ENCODE peak calls at places on chromosome 13, in six cellular contexts. One of them, this sample, is unnamed.

GRCh38 chr13:110528371-110528770 is 33.2 kb downstream of the RAB20 start:
- DNase-seq in endothelial cell of umbilical vein: no peak
- DNase-seq in HepG2: no peak
- DNase-seq in K562: no peak
- DNase-seq in NB4: peak
- DNase-seq in A549: no peak
- DNase-seq in this sample: no peak

GRCh38 chr13:32278456-32278855 is 36.7 kb downstream of the ZAR1L start:
- DNase-seq in endothelial cell of umbilical vein: no peak
- DNase-seq in A549: no peak
- DNase-seq in HepG2: no peak
- DNase-seq in NB4: no peak
- DNase-seq in K562: no peak
- DNase-seq in this sample: no peak

GRCh38 chr13:25827986-25828385 is 223.8 kb downstream of the SHISA2 start:
- DNase-seq in NB4: no peak
- DNase-seq in A549: no peak
- DNase-seq in endothelial cell of umbilical vein: no peak
- DNase-seq in K562: no peak
- DNase-seq in HepG2: no peak
- DNase-seq in this sample: no peak

GRCh38 chr13:21055511-21056045 is 5.8 kb downstream of the LATS2 start:
- DNase-seq in A549: no peak
- DNase-seq in HepG2: no peak
- DNase-seq in NB4: no peak
- DNase-seq in endothelial cell of umbilical vein: no peak
- DNase-seq in K562: no peak
- DNase-seq in this sample: no peak

GRCh38 chr13:20822406-20822805 is 48.6 kb upstream of the EEF1AKMT1 start:
- DNase-seq in K562: no peak
- DNase-seq in A549: no peak
- DNase-seq in NB4: no peak
- DNase-seq in endothelial cell of umbilical vein: no peak
- DNase-seq in HepG2: no peak
- DNase-seq in this sample: no peak

GRCh38 chr13:25920931-25921330 is 130.9 kb downstream of the SHISA2 start:
- DNase-seq in NB4: peak
- DNase-seq in endothelial cell of umbilical vein: no peak
- DNase-seq in HepG2: no peak
- DNase-seq in K562: no peak
- DNase-seq in A549: no peak
- DNase-seq in this sample: no peak

GRCh38 chr13:112956516-112957294 is 12.3 kb upstream of the MCF2L start:
- DNase-seq in NB4: no peak
- DNase-seq in endothelial cell of umbilical vein: no peak
- DNase-seq in HepG2: peak
- DNase-seq in K562: no peak
- DNase-seq in A549: no peak
- DNase-seq in this sample: no peak

GRCh38 chr13:98233127-98233526 is 56.1 kb upstream of the RNF113B start:
- DNase-seq in K562: no peak
- DNase-seq in A549: no peak
- DNase-seq in NB4: no peak
- DNase-seq in endothelial cell of umbilical vein: no peak
- DNase-seq in HepG2: no peak
- DNase-seq in this sample: no peak

GRCh38 chr13:76868451-76868850 is 17.8 kb downstream of the KCTD12 start:
- DNase-seq in HepG2: no peak
- DNase-seq in endothelial cell of umbilical vein: peak
- DNase-seq in A549: no peak
- DNase-seq in NB4: no peak
- DNase-seq in K562: no peak
- DNase-seq in this sample: no peak

GRCh38 chr13:32135655-32136054 is 104.1 kb downstream of the FRY start:
- DNase-seq in HepG2: no peak
- DNase-seq in NB4: no peak
- DNase-seq in A549: no peak
- DNase-seq in K562: no peak
- DNase-seq in endothelial cell of umbilical vein: no peak
- DNase-seq in this sample: no peak

GRCh38 chr13:93180376-93180966 is 46.1 kb upstream of the GPC6 start:
- DNase-seq in HepG2: no peak
- DNase-seq in NB4: no peak
- DNase-seq in A549: no peak
- DNase-seq in endothelial cell of umbilical vein: no peak
- DNase-seq in K562: no peak
- DNase-seq in this sample: no peak

GRCh38 chr13:27375686-27376326 is 48.6 kb upstream of the GTF3A start:
- DNase-seq in HepG2: peak
- DNase-seq in endothelial cell of umbilical vein: peak
- DNase-seq in NB4: peak
- DNase-seq in K562: peak
- DNase-seq in A549: peak
- DNase-seq in this sample: no peak

GRCh38 chr13:90201676-90202425 is 1145.6 kb upstream of the MIR17HG start:
- DNase-seq in A549: no peak
- DNase-seq in HepG2: no peak
- DNase-seq in NB4: no peak
- DNase-seq in K562: no peak
- DNase-seq in endothelial cell of umbilical vein: no peak
- DNase-seq in this sample: no peak

GRCh38 chr13:67390462-67391093 is 160.4 kb upstream of the PCDH9 start:
- DNase-seq in endothelial cell of umbilical vein: no peak
- DNase-seq in HepG2: no peak
- DNase-seq in NB4: no peak
- DNase-seq in K562: no peak
- DNase-seq in A549: peak
- DNase-seq in this sample: no peak

GRCh38 chr13:41017153-41017552 is 2.0 kb downstream of the ELF1 start:
- DNase-seq in NB4: peak
- DNase-seq in K562: peak
- DNase-seq in HepG2: no peak
- DNase-seq in A549: peak
- DNase-seq in endothelial cell of umbilical vein: peak
- DNase-seq in this sample: no peak

GRCh38 chr13:67147257-67148218 is 82.6 kb downstream of the PCDH9 start:
- DNase-seq in HepG2: no peak
- DNase-seq in NB4: no peak
- DNase-seq in K562: peak
- DNase-seq in A549: peak
- DNase-seq in endothelial cell of umbilical vein: peak
- DNase-seq in this sample: no peak

GRCh38 chr13:29923554-29924481 is 73.4 kb upstream of the UBL3 start:
- DNase-seq in A549: peak
- DNase-seq in NB4: peak
- DNase-seq in HepG2: peak
- DNase-seq in endothelial cell of umbilical vein: peak
- DNase-seq in K562: peak
- DNase-seq in this sample: no peak

GRCh38 chr13:40389081-40389641 is 277.3 kb downstream of the FOXO1 start:
- DNase-seq in A549: no peak
- DNase-seq in K562: no peak
- DNase-seq in endothelial cell of umbilical vein: no peak
- DNase-seq in NB4: peak
- DNase-seq in HepG2: no peak
- DNase-seq in this sample: peak

GRCh38 chr13:32851083-32852064 is 164.8 kb upstream of the KL start:
- DNase-seq in A549: no peak
- DNase-seq in K562: no peak
- DNase-seq in NB4: no peak
- DNase-seq in endothelial cell of umbilical vein: no peak
- DNase-seq in HepG2: peak
- DNase-seq in this sample: no peak

GRCh38 chr13:51806571-51806970 is 2.6 kb upstream of the DHRS12 start:
- DNase-seq in HepG2: no peak
- DNase-seq in endothelial cell of umbilical vein: peak
- DNase-seq in A549: peak
- DNase-seq in K562: peak
- DNase-seq in NB4: peak
- DNase-seq in this sample: no peak

GRCh38 chr13:59464926-59465325 is 698.8 kb downstream of the DIAPH3 start:
- DNase-seq in K562: no peak
- DNase-seq in NB4: no peak
- DNase-seq in HepG2: no peak
- DNase-seq in endothelial cell of umbilical vein: no peak
- DNase-seq in A549: no peak
- DNase-seq in this sample: no peak

GRCh38 chr13:38045278-38046048 is 175.9 kb upstream of the TRPC4 start:
- DNase-seq in K562: peak
- DNase-seq in endothelial cell of umbilical vein: peak
- DNase-seq in NB4: peak
- DNase-seq in HepG2: peak
- DNase-seq in A549: peak
- DNase-seq in this sample: no peak

GRCh38 chr13:113862191-113862765 is 1.6 kb downstream of the GAS6 start:
- DNase-seq in K562: no peak
- DNase-seq in A549: no peak
- DNase-seq in endothelial cell of umbilical vein: no peak
- DNase-seq in HepG2: no peak
- DNase-seq in NB4: no peak
- DNase-seq in this sample: no peak

GRCh38 chr13:110759710-110760109 is 46.2 kb downstream of the ING1 start:
- DNase-seq in endothelial cell of umbilical vein: no peak
- DNase-seq in A549: no peak
- DNase-seq in NB4: peak
- DNase-seq in K562: no peak
- DNase-seq in HepG2: no peak
- DNase-seq in this sample: no peak

GRCh38 chr13:46721054-46721453 is 75.9 kb downstream of the ESD start:
- DNase-seq in HepG2: peak
- DNase-seq in NB4: peak
- DNase-seq in K562: peak
- DNase-seq in A549: peak
- DNase-seq in endothelial cell of umbilical vein: peak
- DNase-seq in this sample: no peak

GRCh38 chr13:105202384-105202783 is 1333.1 kb downstream of the EFNB2 start:
- DNase-seq in A549: peak
- DNase-seq in NB4: peak
- DNase-seq in endothelial cell of umbilical vein: peak
- DNase-seq in K562: no peak
- DNase-seq in HepG2: no peak
- DNase-seq in this sample: no peak

GRCh38 chr13:113182046-113182445 is 23.6 kb downstream of the PROZ start:
- DNase-seq in NB4: no peak
- DNase-seq in K562: no peak
- DNase-seq in endothelial cell of umbilical vein: no peak
- DNase-seq in A549: no peak
- DNase-seq in HepG2: no peak
- DNase-seq in this sample: no peak

GRCh38 chr13:48132961-48133360 is 38.1 kb upstream of the MED4 start:
- DNase-seq in HepG2: no peak
- DNase-seq in A549: no peak
- DNase-seq in K562: no peak
- DNase-seq in NB4: no peak
- DNase-seq in endothelial cell of umbilical vein: no peak
- DNase-seq in this sample: no peak

GRCh38 chr13:39779337-39780270 is 124.1 kb downstream of the COG6 start:
- DNase-seq in A549: no peak
- DNase-seq in endothelial cell of umbilical vein: peak
- DNase-seq in NB4: no peak
- DNase-seq in HepG2: no peak
- DNase-seq in K562: no peak
- DNase-seq in this sample: no peak

GRCh38 chr13:48492123-48493075 is 40.5 kb downstream of the RCBTB2 start:
- DNase-seq in NB4: peak
- DNase-seq in endothelial cell of umbilical vein: peak
- DNase-seq in A549: no peak
- DNase-seq in K562: peak
- DNase-seq in HepG2: no peak
- DNase-seq in this sample: peak

GRCh38 chr13:41179593-41180250 is 14.6 kb downstream of the KBTBD7 start:
- DNase-seq in A549: no peak
- DNase-seq in HepG2: no peak
- DNase-seq in K562: peak
- DNase-seq in NB4: no peak
- DNase-seq in endothelial cell of umbilical vein: no peak
- DNase-seq in this sample: no peak

GRCh38 chr13:74570046-74570445 is 435.8 kb upstream of the KLF12 start:
- DNase-seq in NB4: no peak
- DNase-seq in HepG2: no peak
- DNase-seq in endothelial cell of umbilical vein: no peak
- DNase-seq in A549: no peak
- DNase-seq in K562: no peak
- DNase-seq in this sample: no peak
- TF ChIP-seq MYC in NB4: no peak
- TF ChIP-seq MYC in HepG2: no peak
- TF ChIP-seq MYC in endothelial cell of umbilical vein: no peak
- TF ChIP-seq MYC in A549: no peak
- TF ChIP-seq MYC in K562: no peak
- TF ChIP-seq MYC in this sample: no peak

GRCh38 chr13:49874430-49874829 is 61.7 kb downstream of the SPRYD7 start:
- DNase-seq in K562: no peak
- DNase-seq in A549: no peak
- DNase-seq in endothelial cell of umbilical vein: no peak
- DNase-seq in NB4: no peak
- DNase-seq in HepG2: no peak
- DNase-seq in this sample: no peak

GRCh38 chr13:49865174-49865573 is 71.0 kb downstream of the SPRYD7 start:
- DNase-seq in NB4: no peak
- DNase-seq in K562: no peak
- DNase-seq in A549: no peak
- DNase-seq in endothelial cell of umbilical vein: no peak
- DNase-seq in HepG2: no peak
- DNase-seq in this sample: no peak

GRCh38 chr13:49867834-49868233 is 68.3 kb downstream of the SPRYD7 start:
- DNase-seq in HepG2: no peak
- DNase-seq in NB4: no peak
- DNase-seq in A549: no peak
- DNase-seq in endothelial cell of umbilical vein: no peak
- DNase-seq in K562: no peak
- DNase-seq in this sample: no peak

GRCh38 chr13:49869514-49869913 is 66.6 kb downstream of the SPRYD7 start:
- DNase-seq in K562: peak
- DNase-seq in NB4: peak
- DNase-seq in A549: peak
- DNase-seq in endothelial cell of umbilical vein: peak
- DNase-seq in HepG2: peak
- DNase-seq in this sample: no peak
- TF ChIP-seq MYC in K562: no peak
- TF ChIP-seq MYC in NB4: no peak
- TF ChIP-seq MYC in A549: no peak
- TF ChIP-seq MYC in endothelial cell of umbilical vein: no peak
- TF ChIP-seq MYC in HepG2: no peak
- TF ChIP-seq MYC in this sample: no peak

GRCh38 chr13:80030491-80030890 is 310.4 kb downstream of the SPRY2 start:
- DNase-seq in HepG2: no peak
- DNase-seq in NB4: peak
- DNase-seq in A549: peak
- DNase-seq in K562: no peak
- DNase-seq in endothelial cell of umbilical vein: peak
- DNase-seq in this sample: no peak
- TF ChIP-seq MYC in HepG2: no peak
- TF ChIP-seq MYC in NB4: peak
- TF ChIP-seq MYC in A549: no peak
- TF ChIP-seq MYC in K562: no peak
- TF ChIP-seq MYC in endothelial cell of umbilical vein: no peak
- TF ChIP-seq MYC in this sample: no peak

GRCh38 chr13:85772379-85772778 is 26.8 kb downstream of the SLITRK6 start:
- DNase-seq in HepG2: peak
- DNase-seq in K562: no peak
- DNase-seq in A549: peak
- DNase-seq in endothelial cell of umbilical vein: no peak
- DNase-seq in NB4: no peak
- DNase-seq in this sample: no peak
- TF ChIP-seq MYC in HepG2: no peak
- TF ChIP-seq MYC in K562: no peak
- TF ChIP-seq MYC in A549: no peak
- TF ChIP-seq MYC in endothelial cell of umbilical vein: no peak
- TF ChIP-seq MYC in NB4: no peak
- TF ChIP-seq MYC in this sample: no peak